ENCODE peak calls at places on chromosomes 12 and 14, in nine cellular contexts. E is RCC 7860; T is activated naive CD8-positive, alpha-beta T cell treated with anti-CD3 and anti-CD28 coated beads, Interleukin-2, amount 50 U/mL, for 16 hours; H is activated T-cell treated with anti-CD3 and anti-CD28 coated beads for 48 hours; I is right lobe of liver; N is stimulated activated naive CD8-positive, alpha-beta T cell treated with anti-CD3 and anti-CD28 coated beads, Interleukin-15, amount 100 ng/mL, for 72 hours; V is activated naive CD4-positive, alpha-beta T cell treated with anti-CD3 and anti-CD28 coated beads, Interleukin-2, amount 50 U/mL, for 16 hours; C is stimulated activated CD4-positive, alpha-beta T cell treated with anti-CD3 and anti-CD28 coated beads, Interleukin-4, amount 100 ng/mL, for 24 hours; J is T-helper 1 cell. O is an unnamed sample.

GRCh38 chr14:33934043-33934750 is 16.7 kb downstream of the EGLN3 start:
- DNase-seq in J (no peak), V (no peak), C (no peak), E (no peak), N (no peak), T (no peak), I (no peak), H (no peak), O (peak)

GRCh38 chr12:67677166-67677565 is 28.6 kb downstream of the DYRK2 start:
- DNase-seq in I (no peak), C (no peak), H (no peak), V (no peak), N (no peak), E (no peak), T (no peak), J (no peak), O (no peak)

GRCh38 chr12:107774349-107775029 is at the start of gene ASCL4:
- DNase-seq in N (no peak), E (no peak), J (no peak), T (no peak), V (no peak), I (no peak), C (no peak), H (no peak), O (no peak)

GRCh38 chr12:116881325-116881866 is at the start of gene HRK:
- DNase-seq in C (no peak), E (no peak), T (no peak), J (no peak), N (no peak), I (no peak), H (no peak), V (peak), O (no peak)

GRCh38 chr14:100824946-100825690 is 800 bp upstream of the MEG3 start:
- DNase-seq in H (no peak), E (no peak), C (no peak), I (no peak), T (no peak), J (no peak), N (no peak), V (no peak), O (no peak)

GRCh38 chr12:65496617-65497016 is 218.1 kb downstream of the MSRB3 start:
- DNase-seq in J (no peak), C (no peak), I (no peak), E (no peak), H (no peak), T (no peak), V (no peak), N (no peak), O (no peak)

GRCh38 chr14:54040851-54041250 is 84.2 kb upstream of the BMP4 start:
- DNase-seq in C (no peak), N (no peak), J (no peak), H (no peak), V (no peak), T (no peak), E (no peak), I (no peak), O (no peak)

GRCh38 chr12:12201274-12201758 is 65.5 kb downstream of the LRP6 start:
- DNase-seq in I (no peak), V (no peak), J (no peak), E (no peak), T (no peak), H (no peak), C (no peak), N (no peak), O (no peak)

GRCh38 chr12:121983546-121984205 is 38.0 kb upstream of the BCL7A start:
- DNase-seq in N (no peak), V (no peak), H (no peak), T (no peak), I (no peak), C (no peak), J (no peak), E (no peak), O (no peak)

GRCh38 chr12:57444744-57445143 is 10.2 kb downstream of the INHBC start:
- DNase-seq in C (no peak), T (no peak), J (no peak), H (no peak), N (no peak), E (no peak), I (no peak), V (no peak), O (no peak)

GRCh38 chr12:77615331-77615730 is 215.4 kb upstream of the NAV3 start:
- DNase-seq in J (no peak), T (no peak), N (no peak), E (no peak), I (no peak), V (no peak), H (no peak), C (no peak), O (peak)

GRCh38 chr14:80164991-80165390 is 46.3 kb downstream of the DIO2 start:
- DNase-seq in T (no peak), C (no peak), E (no peak), J (no peak), I (no peak), N (no peak), H (no peak), V (no peak), O (no peak)

GRCh38 chr14:95998656-95999055 is 40.5 kb upstream of the C14orf132 start:
- DNase-seq in E (no peak), C (no peak), H (no peak), N (no peak), I (no peak), J (no peak), V (no peak), T (no peak), O (peak)

GRCh38 chr12:110338754-110339153 is 57.7 kb downstream of the ATP2A2 start:
- DNase-seq in H (no peak), E (no peak), T (no peak), N (no peak), I (no peak), C (no peak), J (no peak), V (no peak), O (peak)

GRCh38 chr14:36021926-36022325 is 154.6 kb downstream of the PTCSC3 start:
- DNase-seq in I (no peak), J (no peak), N (no peak), H (no peak), T (no peak), E (no peak), V (no peak), C (no peak), O (no peak)

GRCh38 chr12:64600164-64600561 is 10.1 kb upstream of the RASSF3 start:
- DNase-seq in C (no peak), J (no peak), T (no peak), E (no peak), H (no peak), I (no peak), V (no peak), N (no peak), O (no peak)